ENCODE peak calls at places on chromosome 21, in eight cellular contexts. H, V, D, B, Y, N, L and S are unnamed samples.

GRCh38 chr21:10272216-10272615 is 249.2 kb upstream of the TPTE start:
- DNase-seq in D (no peak), H (no peak), V (no peak), L (no peak), N (no peak), B (no peak), Y (no peak), S (no peak)

GRCh38 chr21:34890724-34891609 is 158.1 kb downstream of the RUNX1 start:
- DNase-seq in H (no peak), V (no peak), L (no peak), N (no peak), B (peak), D (no peak), Y (no peak), S (no peak)

GRCh38 chr21:46114963-46115362 is 17.1 kb downstream of the COL6A2 start:
- DNase-seq in N (peak), Y (no peak), H (peak), L (no peak), B (no peak), V (no peak), D (no peak), S (no peak)

GRCh38 chr21:16536661-16537359 is 807.0 kb downstream of the USP25 start:
- DNase-seq in V (no peak), B (no peak), N (no peak), D (no peak), L (peak), Y (no peak), H (no peak), S (no peak)

GRCh38 chr21:28215214-28215954 is 777.3 kb downstream of the LTN1 start:
- DNase-seq in V (no peak), H (no peak), N (no peak), D (no peak), B (peak), Y (peak), L (peak), S (peak)

GRCh38 chr21:40754466-40754865 is 92.5 kb downstream of the DSCAM start:
- DNase-seq in V (no peak), H (no peak), B (no peak), Y (no peak), D (no peak), L (no peak), N (no peak), S (no peak)

GRCh38 chr21:29299906-29300546 is 1.3 kb downstream of the BACH1 start:
- DNase-seq in H (no peak), D (no peak), N (no peak), L (peak), Y (peak), B (peak), V (peak), S (peak)

GRCh38 chr21:15015622-15016471 is 49.0 kb downstream of the NRIP1 start:
- DNase-seq in N (no peak), B (peak), Y (peak), V (no peak), L (peak), H (no peak), D (no peak), S (peak)

GRCh38 chr21:45575304-45575992 is 33.2 kb upstream of the SLC19A1 start:
- DNase-seq in N (no peak), Y (no peak), B (no peak), L (no peak), H (no peak), D (no peak), V (no peak), S (no peak)

GRCh38 chr21:25383545-25383944 is 223.7 kb downstream of the MRPL39 start:
- DNase-seq in D (no peak), L (no peak), Y (no peak), N (no peak), H (no peak), B (no peak), V (no peak), S (no peak)

GRCh38 chr21:35586305-35586704 is 474.0 kb downstream of the SETD4 start:
- DNase-seq in H (no peak), N (no peak), D (no peak), L (no peak), V (no peak), B (no peak), Y (no peak), S (no peak)

GRCh38 chr21:34967509-34968289 is 81.4 kb downstream of the RUNX1 start:
- DNase-seq in B (peak), V (no peak), L (no peak), Y (peak), H (no peak), D (no peak), N (no peak), S (no peak)

GRCh38 chr21:14617836-14618235 is 71.7 kb upstream of the SAMSN1 start:
- DNase-seq in D (no peak), L (no peak), B (no peak), Y (no peak), H (no peak), V (peak), N (no peak), S (no peak)